ENCODE peak calls at places on chromosomes 6 and 20, in eight cellular contexts. D is spleen, O is adrenal gland, A is heart left ventricle, T is stomach, S is breast epithelium, U is HCT116, Y is esophagus muscularis mucosa. F is an unnamed sample.

GRCh38 chr6:10170816-10171215 is 244.1 kb downstream of the TFAP2A start:
- DNase-seq in U (no peak), S (no peak), O (no peak), A (no peak), T (no peak), Y (no peak), D (no peak), F (no peak)

GRCh38 chr20:5945963-5946362 is 4.4 kb downstream of the TRMT6 start:
- DNase-seq in U (no peak), T (no peak), S (no peak), A (no peak), Y (no peak), D (no peak), O (no peak), F (no peak)

GRCh38 chr20:43947316-43947710 is 32.7 kb downstream of the TOX2 start:
- DNase-seq in U (no peak), S (no peak), O (no peak), D (no peak), T (no peak), Y (no peak), A (no peak), F (no peak)

GRCh38 chr6:31663087-31663960 is 1.5 kb downstream of the GPANK1 start:
- DNase-seq in O (no peak), T (no peak), S (no peak), Y (no peak), U (no peak), D (no peak), A (no peak), F (no peak)

GRCh38 chr20:44495257-44495656 is 19.6 kb downstream of the TTPAL start:
- DNase-seq in A (no peak), D (no peak), T (no peak), O (no peak), U (no peak), Y (no peak), S (no peak), F (no peak)

GRCh38 chr6:28353981-28354676 is 4.4 kb downstream of the ZKSCAN3 start:
- DNase-seq in S (no peak), U (peak; percentile 80), D (no peak), O (peak; percentile 42), A (peak; percentile 50), Y (peak; percentile 68), T (peak; percentile 76), F (no peak)

GRCh38 chr6:70956451-70957283 is at the start of gene B3GAT2:
- DNase-seq in D (peak; percentile 80), S (no peak), U (no peak), Y (no peak), T (no peak), O (peak; percentile 9), A (no peak), F (no peak)

GRCh38 chr6:41255638-41256246 is 27.6 kb downstream of the TREML4 start:
- DNase-seq in U (no peak), Y (peak; percentile 81), O (no peak), S (no peak), D (no peak), A (no peak), T (no peak), F (no peak)

GRCh38 chr6:126937426-126937825 is 181.0 kb upstream of the RSPO3 start:
- DNase-seq in A (no peak), S (no peak), U (no peak), D (no peak), Y (no peak), T (no peak), O (no peak), F (no peak)

GRCh38 chr6:360791-361373 is 30.7 kb upstream of the IRF4 start:
- DNase-seq in U (no peak), Y (no peak), D (peak; percentile 78), A (peak; percentile 22), S (no peak), T (no peak), O (no peak), F (no peak)

GRCh38 chr6:33197431-33198048 is 2.9 kb downstream of the RXRB start:
- DNase-seq in U (peak; percentile 66), O (peak; percentile 64), A (peak; percentile 60), S (no peak), Y (no peak), T (peak; percentile 76), D (peak; percentile 75), F (no peak)

GRCh38 chr20:32742322-32743236 is 688 bp downstream of the COMMD7 start:
- DNase-seq in T (no peak), U (no peak), Y (no peak), D (peak; percentile 76), O (peak; percentile 13), S (no peak), A (no peak), F (no peak)

GRCh38 chr20:13418263-13419229 is 197.5 kb downstream of the ISM1 start:
- DNase-seq in S (no peak), D (no peak), A (no peak), U (no peak), Y (no peak), T (no peak), O (no peak), F (no peak)
- TF ChIP-seq POLR2A in S (no peak), D (no peak), A (no peak), U (no peak), Y (no peak), T (no peak), O (no peak), F (no peak)

GRCh38 chr20:62224113-62224855 is 4.2 kb upstream of the HRH3 start:
- DNase-seq in O (no peak), D (no peak), U (no peak), A (no peak), T (no peak), Y (no peak), S (no peak), F (no peak)
- H3K27me3 ChIP-seq in O (peaks cover 9% of the 10 kb centered on the region), D (peaks cover 34% of the 10 kb centered on the region), U (peaks cover 23% of the 10 kb centered on the region), A (peaks cover 69% of the 10 kb centered on the region), T (peaks cover 61% of the 10 kb centered on the region), Y (peaks cover 37% of the 10 kb centered on the region), S (no peaks in the 10 kb centered on the region), F (peaks cover 7% of the 10 kb centered on the region)

GRCh38 chr20:21213691-21214090 is 87.8 kb downstream of the KIZ start:
- DNase-seq in S (no peak), A (no peak), U (no peak), T (no peak), O (no peak), D (no peak), Y (no peak), F (no peak)

GRCh38 chr20:21209668-21210067 is 83.8 kb downstream of the KIZ start:
- DNase-seq in S (no peak), A (no peak), Y (no peak), D (no peak), T (no peak), U (no peak), O (no peak), F (no peak)

GRCh38 chr20:21208999-21209398 is 83.1 kb downstream of the KIZ start:
- DNase-seq in A (no peak), S (no peak), Y (no peak), D (no peak), U (no peak), T (no peak), O (no peak), F (no peak)

GRCh38 chr20:21214431-21214830 is 88.5 kb downstream of the KIZ start:
- DNase-seq in D (no peak), A (no peak), U (no peak), S (no peak), Y (no peak), T (no peak), O (no peak), F (no peak)
- H3K4me1 ChIP-seq in D (no peaks in the 10 kb centered on the region), A (no peaks in the 10 kb centered on the region), U (no peaks in the 10 kb centered on the region), S (no peaks in the 10 kb centered on the region), Y (no peaks in the 10 kb centered on the region), T (no peaks in the 10 kb centered on the region), O (no peaks in the 10 kb centered on the region), F (no peaks in the 10 kb centered on the region)

GRCh38 chr20:1331101-1331500 is 2.2 kb upstream of the SDCBP2 start:
- DNase-seq in S (no peak), Y (peak; percentile 64), T (no peak), A (no peak), D (peak; percentile 48), U (no peak), O (no peak), F (peak; percentile 55)

GRCh38 chr20:1333462-1334369 is 4.8 kb upstream of the SDCBP2 start:
- DNase-seq in U (no peak), Y (peak; percentile 47), T (no peak), O (no peak), S (no peak), D (peak; percentile 27), A (no peak), F (peak; percentile 74)

GRCh38 chr20:1332749-1333300 is 3.9 kb upstream of the SDCBP2 start:
- DNase-seq in A (no peak), U (no peak), O (no peak), Y (peak; percentile 42), T (no peak), S (no peak), D (no peak), F (peak; percentile 42)

GRCh38 chr20:1330075-1330830 is 1.3 kb upstream of the SDCBP2 start:
- DNase-seq in Y (peak; percentile 92), S (no peak), D (peak; percentile 80), A (peak; percentile 82), U (no peak), O (peak; percentile 93), T (peak; percentile 85), F (peak; percentile 95)

GRCh38 chr20:1331801-1332453 is 3.0 kb upstream of the SDCBP2 start:
- DNase-seq in T (no peak), S (no peak), Y (peak; percentile 57), O (no peak), U (no peak), A (no peak), D (peak; percentile 24), F (peak; percentile 64)
- TF ChIP-seq POLR2A in T (no peak), S (no peak), Y (no peak), O (no peak), U (no peak), A (no peak), D (no peak), F (no peak)